ENCODE peak calls at places on chromosome 14, in six cellular contexts. C is RPMI7951, Y is foreskin fibroblast, G is CMK, A is HTR-8/SVneo, E is nephron progenitor cell. S is an unnamed sample.

GRCh38 chr14:42174357-42174756 is 567.7 kb downstream of the LRFN5 start:
- DNase-seq in C (no peak), Y (no peak), G (no peak), A (no peak), E (no peak), S (no peak)

GRCh38 chr14:90781344-90781761 is 34.9 kb downstream of the TTC7B start:
- DNase-seq in C (peak), Y (peak), G (no peak), A (no peak), E (no peak), S (peak)

GRCh38 chr14:91058017-91058675 is 2.3 kb downstream of the RPS6KA5 start:
- DNase-seq in C (peak), Y (no peak), G (no peak), A (peak), E (no peak), S (peak)

GRCh38 chr14:72315720-72316119 is 383.5 kb downstream of the RGS6 start:
- DNase-seq in C (no peak), Y (no peak), G (no peak), A (no peak), E (no peak), S (no peak)

GRCh38 chr14:21913759-21914158 is 240.1 kb upstream of the OR4E1 start:
- DNase-seq in C (peak), Y (no peak), G (peak), A (peak), E (peak), S (peak)

GRCh38 chr14:52370406-52370911 is 56.3 kb downstream of the PTGER2 start:
- DNase-seq in C (no peak), Y (no peak), G (no peak), A (no peak), E (no peak), S (no peak)

GRCh38 chr14:70920608-70921007 is 13.3 kb downstream of the PCNX1 start:
- DNase-seq in C (no peak), Y (no peak), G (no peak), A (no peak), E (no peak), S (peak)

GRCh38 chr14:56585461-56586084 is 6.0 kb downstream of the TMEM260 start:
- DNase-seq in C (no peak), Y (no peak), G (no peak), A (no peak), E (no peak), S (no peak)

GRCh38 chr14:72500234-72500838 is 393.6 kb downstream of the DPF3 start:
- DNase-seq in C (peak), Y (no peak), G (no peak), A (no peak), E (no peak), S (peak)

GRCh38 chr14:92755495-92755894 is 7.1 kb upstream of the LGMN start:
- DNase-seq in C (no peak), Y (no peak), G (no peak), A (no peak), E (no peak), S (peak)

GRCh38 chr14:58731465-58732330 is 93.9 kb downstream of the DACT1 start:
- DNase-seq in C (peak), Y (peak), G (no peak), A (peak), E (no peak), S (peak)

GRCh38 chr14:104229621-104230041 is 91.2 kb downstream of the KIF26A start:
- DNase-seq in C (no peak), Y (no peak), G (no peak), A (no peak), E (peak), S (no peak)

GRCh38 chr14:76761849-76762616 is 765 bp downstream of the VASH1 start:
- DNase-seq in C (no peak), Y (no peak), G (no peak), A (no peak), E (peak), S (peak)

GRCh38 chr14:91843437-91843836 is 23.9 kb downstream of the TC2N start:
- DNase-seq in C (no peak), Y (no peak), G (no peak), A (no peak), E (no peak), S (no peak)

GRCh38 chr14:36365766-36366165 is 45.3 kb upstream of the MBIP start:
- DNase-seq in C (no peak), Y (no peak), G (no peak), A (no peak), E (no peak), S (no peak)

GRCh38 chr14:78519863-78520262 is 349.7 kb downstream of the NRXN3 start:
- DNase-seq in C (peak), Y (peak), G (no peak), A (no peak), E (peak), S (peak)

GRCh38 chr14:70002589-70003240 is 123.5 kb downstream of the SMOC1 start:
- DNase-seq in C (no peak), Y (no peak), G (no peak), A (no peak), E (no peak), S (peak)

GRCh38 chr14:22882064-22882463 is 958 bp upstream of the REM2 start:
- DNase-seq in C (no peak), Y (no peak), G (no peak), A (no peak), E (no peak), S (no peak)

GRCh38 chr14:22218729-22219128 is 370.3 kb downstream of the DAD1 start:
- DNase-seq in C (no peak), Y (no peak), G (no peak), A (no peak), E (no peak), S (no peak)

GRCh38 chr14:42047421-42048045 is 440.9 kb downstream of the LRFN5 start:
- DNase-seq in C (no peak), Y (no peak), G (peak), A (peak), E (no peak), S (no peak)

GRCh38 chr14:101007004-101007614 is 103.6 kb upstream of the RTL1 start:
- DNase-seq in C (no peak), Y (no peak), G (no peak), A (no peak), E (no peak), S (no peak)

GRCh38 chr14:23043749-23044148 is 1.7 kb downstream of the PSMB11 start:
- DNase-seq in C (no peak), Y (no peak), G (no peak), A (no peak), E (no peak), S (no peak)

S was measured in GM23248.